ENCODE peak calls at places on chromosomes 12 and 14, in nine cellular contexts. L is type B pancreatic cell, C is neural crest cell, U is astrocyte of the spinal cord, S is coronary artery, T is right lobe of liver, P is ovary, A is B cell, O is PC-3. N is an unnamed sample.

GRCh38 chr12:6700646-6701051 is at the start of gene PIANP:
- DNase-seq in C (peak), U (no peak), L (peak), P (peak), O (no peak), T (no peak), A (no peak), S (no peak), N (peak)

GRCh38 chr14:77325746-77326094 is 4.9 kb downstream of the GSTZ1 start:
- DNase-seq in T (no peak), P (no peak), U (no peak), C (no peak), A (no peak), O (no peak), L (no peak), S (no peak), N (no peak)

GRCh38 chr12:237026-237815 is 23.3 kb upstream of the SLC6A12 start:
- DNase-seq in O (no peak), L (peak), C (no peak), S (peak), U (no peak), P (no peak), A (peak), T (peak), N (no peak)

GRCh38 chr12:124030510-124030909 is 57.5 kb downstream of the ZNF664 start:
- DNase-seq in U (peak), A (no peak), T (no peak), P (no peak), O (peak), L (no peak), S (no peak), C (no peak), N (no peak)

GRCh38 chr12:50314629-50315312 is 31.5 kb upstream of the LIMA1 start:
- DNase-seq in P (no peak), C (peak), L (no peak), S (no peak), A (no peak), T (no peak), O (peak), U (peak), N (no peak)

GRCh38 chr14:50542941-50543418 is 10.6 kb upstream of the MAP4K5 start:
- DNase-seq in T (no peak), U (peak), L (no peak), O (peak), S (no peak), A (peak), C (peak), P (no peak), N (peak)

GRCh38 chr14:92613008-92613658 is 99.6 kb downstream of the RIN3 start:
- DNase-seq in T (no peak), P (no peak), C (peak), A (peak), O (peak), U (no peak), S (no peak), L (no peak), N (no peak)

GRCh38 chr12:94621662-94622359 is 28.5 kb downstream of the TMCC3 start:
- DNase-seq in L (no peak), S (no peak), O (peak), C (no peak), A (peak), T (no peak), U (peak), P (no peak), N (no peak)

GRCh38 chr12:51122844-51123243 is 39.4 kb upstream of the CSRNP2 start:
- DNase-seq in T (no peak), U (no peak), C (no peak), O (no peak), A (no peak), L (no peak), S (no peak), P (no peak), N (no peak)

GRCh38 chr14:101927859-101928258 is 36.5 kb upstream of the DYNC1H1 start:
- DNase-seq in P (peak), S (peak), L (no peak), A (no peak), C (no peak), U (peak), O (no peak), T (no peak), N (peak)

DNA sequence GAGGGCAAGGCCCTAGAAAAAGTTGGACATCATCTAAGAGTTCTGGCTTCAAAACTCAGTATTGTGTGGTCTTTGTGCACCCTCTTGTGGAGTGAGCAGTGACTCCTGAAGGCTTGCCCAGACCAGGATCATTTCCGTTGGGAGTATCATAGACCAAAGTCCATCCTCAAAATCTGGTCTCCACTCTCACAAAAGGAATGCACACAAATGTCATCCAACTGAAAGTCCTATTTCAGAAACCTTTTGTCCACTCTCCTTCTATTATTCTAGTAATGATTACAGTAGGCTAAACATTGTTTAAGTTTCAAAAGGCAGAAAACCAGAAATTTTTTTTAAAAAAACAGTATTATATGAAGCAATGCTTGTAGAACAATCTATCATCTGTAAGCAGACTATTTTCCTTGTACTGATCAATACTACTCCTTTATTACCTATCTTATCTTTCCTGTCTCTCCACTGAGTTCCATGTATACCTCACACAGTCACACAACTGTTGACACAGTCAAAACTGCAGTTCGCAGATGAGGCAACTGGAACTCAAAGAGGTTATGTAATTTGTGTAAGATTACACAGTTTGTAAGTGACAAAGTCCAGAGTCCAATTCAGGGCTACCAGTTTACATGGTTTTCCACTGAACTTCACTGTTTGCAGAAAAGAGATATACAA is 41.4 kb downstream of the COX16 start:
- DNase-seq in P (no peak), C (peak), U (peak), L (no peak), T (peak), A (no peak), S (no peak), O (peak), N (peak)
- TF ChIP-seq CTCF in P (no peak), C (peak), U (peak), L (peak), T (peak), A (peak), S (no peak), O (peak), N (peak)

GRCh38 chr12:113461666-113462065 is 10.0 kb downstream of the LHX5 start:
- DNase-seq in T (no peak), A (no peak), C (no peak), S (no peak), O (peak), U (no peak), L (no peak), P (no peak), N (no peak)
- TF ChIP-seq CTCF in T (peak), A (no peak), C (no peak), S (no peak), O (peak), U (peak), L (peak), P (no peak), N (no peak)

GRCh38 chr14:91354979-91355685 is 62.5 kb downstream of the CCDC88C start:
- DNase-seq in O (no peak), S (no peak), A (no peak), P (no peak), T (no peak), L (no peak), C (peak), U (no peak), N (no peak)
- TF ChIP-seq CTCF in O (peak), S (no peak), A (peak), P (no peak), T (no peak), L (peak), C (peak), U (peak), N (no peak)

DNA sequence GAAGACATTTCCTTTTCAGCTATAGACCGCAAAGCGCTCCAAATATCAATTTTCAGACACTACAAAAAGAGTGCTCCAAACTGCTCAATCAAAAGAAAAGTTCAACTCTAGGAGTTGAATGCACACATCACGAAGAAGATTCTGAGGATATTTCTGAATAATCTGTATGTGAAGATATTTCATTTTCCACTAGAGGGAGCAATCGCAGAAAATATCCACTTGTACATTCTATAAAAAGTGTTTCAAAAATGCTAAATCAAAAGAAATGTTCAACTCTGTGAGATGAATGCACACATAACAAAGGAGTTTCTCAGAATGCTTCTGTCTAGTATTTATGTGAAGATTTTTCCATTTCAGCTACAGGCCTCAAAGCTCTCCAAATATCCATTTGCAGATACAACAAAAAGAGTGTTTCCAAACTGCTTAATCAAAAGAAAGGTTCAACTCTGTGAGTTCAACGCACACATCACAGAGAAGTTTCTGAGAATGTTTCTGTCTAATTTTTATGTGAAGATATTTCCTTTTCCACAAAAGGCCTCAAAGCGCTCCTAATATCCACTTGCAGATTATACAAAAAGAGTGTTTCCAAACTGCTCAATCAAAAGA is 643.8 kb upstream of the ALG10B start:
- DNase-seq in S (no peak), U (no peak), T (no peak), P (no peak), L (no peak), C (no peak), O (peak), A (no peak), N (no peak)
- TF ChIP-seq CTCF in S (no peak), U (no peak), T (peak), P (no peak), L (peak), C (peak), O (peak), A (no peak), N (no peak)

DNA sequence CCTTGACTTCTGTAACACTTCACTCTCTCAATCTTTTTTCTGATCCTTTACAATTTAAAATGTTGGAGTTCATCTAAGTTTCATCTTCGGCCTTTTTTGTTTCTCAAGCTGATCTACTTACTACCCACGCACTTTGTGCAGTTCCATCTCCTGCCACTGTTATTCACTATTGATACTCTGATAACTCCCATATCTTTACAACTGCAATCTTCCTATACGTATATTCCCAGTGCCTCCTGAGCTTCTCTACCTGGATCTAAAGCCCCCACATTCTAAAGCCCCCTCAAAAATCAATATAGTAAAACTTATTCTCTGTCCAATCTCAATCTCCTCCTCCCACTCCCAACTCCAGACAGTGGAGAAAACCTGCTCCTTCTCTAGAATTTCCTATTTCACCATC is 5.9 kb downstream of the ATG2B start:
- DNase-seq in U (no peak), O (no peak), S (no peak), A (no peak), L (no peak), P (no peak), T (no peak), C (no peak), N (no peak)
- TF ChIP-seq CTCF in U (no peak), O (no peak), S (no peak), A (no peak), L (peak), P (no peak), T (no peak), C (peak), N (no peak)

DNA sequence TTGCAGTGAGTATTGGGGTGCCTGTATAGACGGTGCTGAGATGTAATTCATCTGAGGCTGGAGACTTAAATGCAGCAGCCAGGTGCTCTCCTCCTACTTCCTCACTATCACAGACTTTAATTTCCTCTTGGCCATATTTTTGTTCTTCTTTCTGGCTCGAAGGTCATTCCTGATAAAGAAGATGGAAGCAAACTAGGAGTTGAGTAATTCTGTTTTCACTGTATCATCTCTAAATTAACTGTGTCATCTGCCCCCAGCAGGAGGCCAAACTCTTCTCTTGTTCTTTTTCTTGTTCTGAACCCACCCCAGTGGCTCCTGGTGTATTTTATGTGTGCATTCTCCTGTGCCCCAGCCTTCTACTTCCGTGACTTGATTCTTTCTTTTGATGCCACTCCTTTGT is 141.7 kb upstream of the ARHGAP5 start:
- DNase-seq in S (no peak), O (no peak), U (no peak), T (no peak), P (no peak), L (no peak), A (no peak), C (no peak), N (no peak)
- TF ChIP-seq CTCF in S (no peak), O (no peak), U (no peak), T (no peak), P (no peak), L (no peak), A (no peak), C (no peak), N (no peak)

GRCh38 chr12:78037707-78038106 is 207.0 kb downstream of the NAV3 start:
- DNase-seq in C (no peak), P (no peak), U (no peak), A (no peak), T (no peak), L (no peak), O (no peak), S (no peak), N (no peak)
- TF ChIP-seq CTCF in C (no peak), P (no peak), U (no peak), A (no peak), T (no peak), L (peak), O (peak), S (no peak), N (no peak)

DNA sequence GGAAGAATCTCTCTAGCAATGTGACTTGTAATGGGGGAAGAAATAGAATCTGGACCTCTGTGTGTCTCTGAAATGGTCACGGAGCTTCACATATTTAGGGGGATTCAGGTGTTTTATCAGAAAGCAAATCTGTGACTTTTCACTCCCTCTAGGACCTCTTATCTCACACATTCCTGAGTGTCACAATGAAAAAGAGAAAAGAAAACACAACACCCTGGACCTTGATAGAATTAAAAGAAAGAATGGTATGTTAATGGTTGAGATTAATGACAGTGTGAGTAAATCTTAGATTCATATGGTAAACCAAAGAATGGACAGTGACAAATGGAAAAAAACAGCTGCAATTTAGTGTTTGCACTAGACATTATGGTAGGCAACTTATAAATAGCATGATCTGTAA is 68.5 kb downstream of the PKP2 start:
- DNase-seq in A (no peak), O (no peak), T (no peak), C (no peak), L (no peak), S (no peak), U (no peak), P (no peak), N (no peak)
- TF ChIP-seq CTCF in A (no peak), O (no peak), T (no peak), C (no peak), L (no peak), S (no peak), U (no peak), P (no peak), N (no peak)

GRCh38 chr12:97951717-97952116 is 489.1 kb downstream of the RMST start:
- DNase-seq in P (no peak), L (no peak), C (no peak), S (no peak), A (no peak), O (no peak), U (no peak), T (no peak), N (no peak)
- TF ChIP-seq CTCF in P (no peak), L (no peak), C (no peak), S (no peak), A (no peak), O (no peak), U (no peak), T (no peak), N (no peak)

GRCh38 chr12:22712083-22712482 is 87.1 kb downstream of the ETNK1 start:
- DNase-seq in A (no peak), C (no peak), S (no peak), T (no peak), P (no peak), U (no peak), L (no peak), O (no peak), N (no peak)

GRCh38 chr12:22715254-22715653 is 90.3 kb downstream of the ETNK1 start:
- DNase-seq in A (no peak), T (no peak), C (no peak), U (no peak), S (no peak), O (no peak), P (no peak), L (no peak), N (no peak)

DNA sequence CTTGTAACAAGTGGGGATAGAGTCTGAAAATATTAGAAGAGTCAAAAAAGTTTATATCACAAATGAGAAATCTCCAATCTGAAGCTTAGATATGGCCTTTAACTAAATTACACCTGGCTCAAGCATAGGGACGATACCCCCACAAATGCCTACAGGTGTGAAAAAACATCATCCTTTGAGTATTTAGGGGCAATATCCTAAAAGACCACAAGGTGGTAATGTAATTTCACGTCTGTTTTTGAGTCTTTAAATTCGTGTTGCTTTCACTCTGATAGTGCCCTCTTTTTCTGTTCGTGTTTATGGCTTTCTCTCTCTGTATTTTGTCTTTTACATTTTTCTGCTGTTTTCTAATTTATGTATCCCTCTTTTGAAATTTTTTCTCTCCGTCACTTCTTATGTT is 84.3 kb downstream of the ETNK1 start:
- DNase-seq in O (peak), A (no peak), T (no peak), U (peak), L (no peak), S (no peak), P (no peak), C (no peak), N (no peak)
- TF ChIP-seq CTCF in O (peak), A (no peak), T (peak), U (peak), L (peak), S (peak), P (peak), C (peak), N (peak)